ENCODE peak calls at places on chromosomes 5 and 9, in ten cellular contexts. N is COR-L47, K is SW480, R is NCI-H748 treated with DMSO at 0.1 percent for 48 hours, I is A172, P is frontal cortex, G is NAMALWA, D is HS-5, F is left cardiac atrium, O is D341Med. Q is an unnamed sample.

GRCh38 chr5:88188458-88189132 is 80.0 kb downstream of the TMEM161B start:
- DNase-seq in N (no peak), K (no peak), R (no peak), I (peak), P (no peak), G (peak), D (no peak), F (no peak), O (no peak), Q (no peak)

GRCh38 chr5:159838551-159839222 is 77.6 kb upstream of the ADRA1B start:
- DNase-seq in N (no peak), K (no peak), R (no peak), I (no peak), P (no peak), G (no peak), D (no peak), F (no peak), O (no peak), Q (no peak)

GRCh38 chr9:89639367-89639795 is 34.6 kb downstream of the GADD45G start:
- DNase-seq in N (no peak), K (no peak), R (no peak), I (no peak), P (no peak), G (no peak), D (no peak), F (peak), O (no peak), Q (no peak)

GRCh38 chr5:179766021-179766725 is 27.6 kb upstream of the LTC4S start:
- DNase-seq in N (no peak), K (no peak), R (no peak), I (peak), P (no peak), G (no peak), D (no peak), F (no peak), O (no peak), Q (no peak)

GRCh38 chr9:130830199-130830598 is 4.9 kb upstream of the ABL1 start:
- DNase-seq in N (no peak), K (no peak), R (no peak), I (no peak), P (no peak), G (no peak), D (no peak), F (no peak), O (no peak), Q (no peak)

GRCh38 chr5:7955476-7955875 is 86.5 kb downstream of the MTRR start:
- DNase-seq in N (no peak), K (no peak), R (no peak), I (no peak), P (no peak), G (no peak), D (no peak), F (no peak), O (no peak), Q (no peak)

GRCh38 chr5:56190500-56190899 is 42.6 kb downstream of the ANKRD55 start:
- DNase-seq in N (no peak), K (no peak), R (no peak), I (peak), P (no peak), G (no peak), D (peak), F (peak), O (no peak), Q (peak)

GRCh38 chr9:127586537-127586936 is 25.5 kb upstream of the STXBP1 start:
- DNase-seq in N (peak), K (peak), R (peak), I (peak), P (peak), G (peak), D (no peak), F (peak), O (peak), Q (peak)

GRCh38 chr9:68672215-68672614 is 32.8 kb upstream of the PIP5K1B start:
- DNase-seq in N (no peak), K (no peak), R (no peak), I (no peak), P (no peak), G (no peak), D (no peak), F (no peak), O (no peak), Q (no peak)

GRCh38 chr5:7816535-7816901 is 34.4 kb downstream of the CFAP90 start:
- DNase-seq in N (no peak), K (no peak), R (no peak), I (no peak), P (no peak), G (no peak), D (no peak), F (no peak), O (no peak), Q (no peak)

GRCh38 chr9:114775981-114776380 is 29.9 kb downstream of the TNFSF15 start:
- DNase-seq in N (no peak), K (no peak), R (no peak), I (no peak), P (no peak), G (no peak), D (no peak), F (no peak), O (no peak), Q (no peak)

GRCh38 chr5:100772548-100772947 is 130.5 kb downstream of the ST8SIA4 start:
- DNase-seq in N (no peak), K (no peak), R (no peak), I (no peak), P (no peak), G (no peak), D (no peak), F (no peak), O (no peak), Q (no peak)

GRCh38 chr5:103778915-103779314 is 216.3 kb upstream of the NUDT12 start:
- DNase-seq in N (no peak), K (no peak), R (no peak), I (no peak), P (no peak), G (no peak), D (no peak), F (no peak), O (no peak), Q (no peak)

GRCh38 chr9:7173139-7173538 is 415.4 kb downstream of the KDM4C start:
- DNase-seq in N (no peak), K (no peak), R (no peak), I (no peak), P (no peak), G (no peak), D (no peak), F (no peak), O (no peak), Q (no peak)

GRCh38 chr5:173459225-173459624 is 131.0 kb upstream of the STC2 start:
- DNase-seq in N (no peak), K (no peak), R (no peak), I (no peak), P (no peak), G (no peak), D (no peak), F (no peak), O (no peak), Q (no peak)

GRCh38 chr9:69324549-69325401 is at the start of gene ENTREP1:
- DNase-seq in N (peak), K (peak), R (peak), I (peak), P (peak), G (no peak), D (no peak), F (peak), O (peak), Q (no peak)

GRCh38 chr9:89576404-89576824 is 28.4 kb upstream of the GADD45G start:
- DNase-seq in N (no peak), K (peak), R (peak), I (peak), P (no peak), G (peak), D (peak), F (no peak), O (no peak), Q (no peak)

GRCh38 chr5:17021363-17021932 is 85.4 kb upstream of the MYO10 start:
- DNase-seq in N (no peak), K (no peak), R (no peak), I (no peak), P (no peak), G (no peak), D (no peak), F (no peak), O (no peak), Q (peak)

GRCh38 chr9:125513634-125514413 is 193.2 kb downstream of the MAPKAP1 start:
- DNase-seq in N (no peak), K (peak), R (no peak), I (peak), P (no peak), G (no peak), D (peak), F (peak), O (no peak), Q (peak)

GRCh38 chr9:129936222-129936621 is 101.0 kb downstream of the USP20 start:
- DNase-seq in N (no peak), K (no peak), R (no peak), I (no peak), P (no peak), G (no peak), D (no peak), F (no peak), O (peak), Q (no peak)

GRCh38 chr5:172107606-172108005 is 80.4 kb downstream of the STK10 start:
- DNase-seq in N (no peak), K (no peak), R (no peak), I (peak), P (no peak), G (no peak), D (no peak), F (no peak), O (no peak), Q (peak)

GRCh38 chr5:83485842-83486241 is 14.3 kb downstream of the VCAN start:
- DNase-seq in N (no peak), K (no peak), R (no peak), I (no peak), P (no peak), G (no peak), D (no peak), F (no peak), O (no peak), Q (no peak)

GRCh38 chr5:168826292-168826725 is 247.1 kb upstream of the PANK3 start:
- DNase-seq in N (no peak), K (no peak), R (no peak), I (no peak), P (no peak), G (no peak), D (no peak), F (no peak), O (no peak), Q (no peak)

GRCh38 chr5:51347157-51347556 is 36.1 kb upstream of the ISL1 start:
- DNase-seq in N (no peak), K (no peak), R (no peak), I (no peak), P (no peak), G (no peak), D (no peak), F (no peak), O (no peak), Q (no peak)

GRCh38 chr9:13823021-13823420 is 490.9 kb downstream of the NFIB start:
- DNase-seq in N (no peak), K (no peak), R (no peak), I (no peak), P (no peak), G (no peak), D (no peak), F (no peak), O (no peak), Q (no peak)

GRCh38 chr5:177314376-177315342 is 3.0 kb upstream of the MXD3 start:
- DNase-seq in N (no peak), K (no peak), R (no peak), I (no peak), P (no peak), G (no peak), D (no peak), F (no peak), O (no peak), Q (no peak)

GRCh38 chr9:110156902-110157301 is 51.1 kb downstream of the C9orf152 start:
- DNase-seq in N (no peak), K (no peak), R (no peak), I (peak), P (no peak), G (peak), D (peak), F (no peak), O (no peak), Q (peak)

GRCh38 chr9:127417130-127418036 is 6.8 kb upstream of the ZNF79 start:
- DNase-seq in N (no peak), K (no peak), R (no peak), I (peak), P (no peak), G (no peak), D (peak), F (no peak), O (peak), Q (peak)

GRCh38 chr9:99515874-99516656 is 294.0 kb downstream of the SEC61B start:
- DNase-seq in N (no peak), K (no peak), R (no peak), I (no peak), P (no peak), G (no peak), D (no peak), F (no peak), O (no peak), Q (no peak)

GRCh38 chr9:95336281-95336680 is 18.8 kb upstream of the FANCC start:
- DNase-seq in N (no peak), K (no peak), R (no peak), I (no peak), P (no peak), G (peak), D (no peak), F (no peak), O (no peak), Q (no peak)

GRCh38 chr5:150204588-150204960 is 14.7 kb downstream of the SLC6A7 start:
- DNase-seq in N (no peak), K (no peak), R (no peak), I (no peak), P (no peak), G (no peak), D (no peak), F (no peak), O (no peak), Q (no peak)